ENCODE peak calls at places on chromosomes 1 and 21, in six cellular contexts. One of them, this sample, is unnamed.

GRCh38 chr1:151989131-151989868 is 4.4 kb downstream of the S100A10 start:
- DNase-seq in effector memory CD4-positive, alpha-beta T cell: no peak
- DNase-seq in IMR-90: peak; percentile 83
- DNase-seq in cardiac muscle cell: no peak
- DNase-seq in fibroblast of lung: peak; percentile 92
- DNase-seq in tibial nerve: peak; percentile 56
- DNase-seq in this sample: no peak

GRCh38 chr1:151832318-151832984 is 849 bp upstream of the RORC start:
- DNase-seq in cardiac muscle cell: no peak
- DNase-seq in fibroblast of lung: no peak
- DNase-seq in effector memory CD4-positive, alpha-beta T cell: no peak
- DNase-seq in IMR-90: peak; percentile 41
- DNase-seq in tibial nerve: no peak
- DNase-seq in this sample: no peak

GRCh38 chr1:27609210-27609555 is 5.2 kb upstream of the AHDC1 start:
- DNase-seq in cardiac muscle cell: no peak
- DNase-seq in IMR-90: no peak
- DNase-seq in effector memory CD4-positive, alpha-beta T cell: no peak
- DNase-seq in fibroblast of lung: no peak
- DNase-seq in tibial nerve: no peak
- DNase-seq in this sample: no peak

GRCh38 chr1:65372557-65372956 is 47.9 kb upstream of the LEPR start:
- DNase-seq in tibial nerve: no peak
- DNase-seq in effector memory CD4-positive, alpha-beta T cell: no peak
- DNase-seq in cardiac muscle cell: no peak
- DNase-seq in fibroblast of lung: peak; percentile 8
- DNase-seq in IMR-90: no peak
- DNase-seq in this sample: no peak

GRCh38 chr1:197319631-197320030 is 51.6 kb downstream of the CRB1 start:
- DNase-seq in IMR-90: no peak
- DNase-seq in fibroblast of lung: peak; percentile 32
- DNase-seq in tibial nerve: no peak
- DNase-seq in cardiac muscle cell: no peak
- DNase-seq in effector memory CD4-positive, alpha-beta T cell: no peak
- DNase-seq in this sample: no peak

GRCh38 chr1:181296180-181296579 is 187.1 kb upstream of the CACNA1E start:
- DNase-seq in effector memory CD4-positive, alpha-beta T cell: no peak
- DNase-seq in tibial nerve: no peak
- DNase-seq in IMR-90: no peak
- DNase-seq in fibroblast of lung: no peak
- DNase-seq in cardiac muscle cell: no peak
- DNase-seq in this sample: no peak

GRCh38 chr1:5849550-5849949 is 142.7 kb downstream of the NPHP4 start:
- DNase-seq in IMR-90: no peak
- DNase-seq in effector memory CD4-positive, alpha-beta T cell: no peak
- DNase-seq in cardiac muscle cell: no peak
- DNase-seq in tibial nerve: no peak
- DNase-seq in fibroblast of lung: no peak
- DNase-seq in this sample: no peak

GRCh38 chr1:220330265-220330664 is 58.0 kb upstream of the RAB3GAP2 start:
- DNase-seq in effector memory CD4-positive, alpha-beta T cell: no peak
- DNase-seq in tibial nerve: no peak
- DNase-seq in IMR-90: peak; percentile 8
- DNase-seq in fibroblast of lung: no peak
- DNase-seq in cardiac muscle cell: no peak
- DNase-seq in this sample: no peak

GRCh38 chr1:53740621-53741105 is 1.7 kb upstream of the GLIS1 start:
- DNase-seq in tibial nerve: no peak
- DNase-seq in cardiac muscle cell: no peak
- DNase-seq in effector memory CD4-positive, alpha-beta T cell: no peak
- DNase-seq in fibroblast of lung: peak; percentile 93
- DNase-seq in IMR-90: peak; percentile 87
- DNase-seq in this sample: no peak

GRCh38 chr1:216686860-216687545 is 36.2 kb downstream of the ESRRG start:
- DNase-seq in fibroblast of lung: peak; percentile 32
- DNase-seq in cardiac muscle cell: peak; percentile 49
- DNase-seq in tibial nerve: no peak
- DNase-seq in effector memory CD4-positive, alpha-beta T cell: no peak
- DNase-seq in IMR-90: peak; percentile 37
- DNase-seq in this sample: no peak

GRCh38 chr1:71339238-71339637 is 258.4 kb upstream of the ZRANB2 start:
- DNase-seq in effector memory CD4-positive, alpha-beta T cell: no peak
- DNase-seq in tibial nerve: no peak
- DNase-seq in fibroblast of lung: no peak
- DNase-seq in IMR-90: no peak
- DNase-seq in cardiac muscle cell: no peak
- DNase-seq in this sample: no peak

GRCh38 chr1:26994020-26994745 is 691 bp downstream of the TRNP1 start:
- DNase-seq in tibial nerve: no peak
- DNase-seq in effector memory CD4-positive, alpha-beta T cell: no peak
- DNase-seq in IMR-90: no peak
- DNase-seq in cardiac muscle cell: peak; percentile 62
- DNase-seq in fibroblast of lung: no peak
- DNase-seq in this sample: no peak

GRCh38 chr1:35599411-35599810 is 26.3 kb downstream of the TFAP2E start:
- DNase-seq in tibial nerve: no peak
- DNase-seq in effector memory CD4-positive, alpha-beta T cell: no peak
- DNase-seq in IMR-90: no peak
- DNase-seq in fibroblast of lung: no peak
- DNase-seq in cardiac muscle cell: no peak
- DNase-seq in this sample: no peak

GRCh38 chr1:162538815-162539431 is 22.6 kb upstream of the UAP1 start:
- DNase-seq in effector memory CD4-positive, alpha-beta T cell: no peak
- DNase-seq in cardiac muscle cell: no peak
- DNase-seq in fibroblast of lung: peak; percentile 97
- DNase-seq in tibial nerve: no peak
- DNase-seq in IMR-90: peak; percentile 94
- DNase-seq in this sample: no peak

GRCh38 chr1:180210008-180210555 is 20.0 kb upstream of the LHX4 start:
- DNase-seq in effector memory CD4-positive, alpha-beta T cell: no peak
- DNase-seq in IMR-90: no peak
- DNase-seq in tibial nerve: no peak
- DNase-seq in cardiac muscle cell: no peak
- DNase-seq in fibroblast of lung: no peak
- DNase-seq in this sample: no peak

GRCh38 chr1:218364028-218364710 is 19.0 kb downstream of the TGFB2 start:
- DNase-seq in IMR-90: peak; percentile 46
- DNase-seq in fibroblast of lung: peak; percentile 80
- DNase-seq in effector memory CD4-positive, alpha-beta T cell: no peak
- DNase-seq in cardiac muscle cell: no peak
- DNase-seq in tibial nerve: no peak
- DNase-seq in this sample: no peak

GRCh38 chr1:154403983-154404382 is 1.2 kb upstream of the IL6R start:
- DNase-seq in fibroblast of lung: no peak
- DNase-seq in cardiac muscle cell: no peak
- DNase-seq in IMR-90: no peak
- DNase-seq in tibial nerve: no peak
- DNase-seq in effector memory CD4-positive, alpha-beta T cell: no peak
- DNase-seq in this sample: no peak

GRCh38 chr1:154402409-154402921 is 2.7 kb upstream of the IL6R start:
- DNase-seq in cardiac muscle cell: no peak
- DNase-seq in effector memory CD4-positive, alpha-beta T cell: no peak
- DNase-seq in IMR-90: no peak
- DNase-seq in fibroblast of lung: no peak
- DNase-seq in tibial nerve: no peak
- DNase-seq in this sample: no peak

GRCh38 chr1:154404984-154405761 is at the start of gene IL6R:
- DNase-seq in IMR-90: peak; percentile 93
- DNase-seq in tibial nerve: peak; percentile 90
- DNase-seq in cardiac muscle cell: peak; percentile 77
- DNase-seq in fibroblast of lung: peak; percentile 91
- DNase-seq in effector memory CD4-positive, alpha-beta T cell: peak; percentile 73
- DNase-seq in this sample: peak; percentile 83

GRCh38 chr1:154404511-154404931 is 622 bp upstream of the IL6R start:
- DNase-seq in effector memory CD4-positive, alpha-beta T cell: peak; percentile 18
- DNase-seq in tibial nerve: no peak
- DNase-seq in IMR-90: no peak
- DNase-seq in fibroblast of lung: no peak
- DNase-seq in cardiac muscle cell: no peak
- DNase-seq in this sample: no peak

GRCh38 chr1:154403300-154403943 is 1.7 kb upstream of the IL6R start:
- DNase-seq in fibroblast of lung: no peak
- DNase-seq in IMR-90: no peak
- DNase-seq in tibial nerve: no peak
- DNase-seq in effector memory CD4-positive, alpha-beta T cell: peak; percentile 27
- DNase-seq in cardiac muscle cell: no peak
- DNase-seq in this sample: peak; percentile 54
- H3K4me3 ChIP-seq in fibroblast of lung: no peak overlapping the region
- H3K4me3 ChIP-seq in IMR-90: no peak overlapping the region
- H3K4me3 ChIP-seq in tibial nerve: no peak overlapping the region
- H3K4me3 ChIP-seq in effector memory CD4-positive, alpha-beta T cell: no peak overlapping the region
- H3K4me3 ChIP-seq in cardiac muscle cell: no peak overlapping the region
- H3K4me3 ChIP-seq in this sample: peak overlapping the region; percentile 17

GRCh38 chr1:150162582-150162861 is 12.8 kb downstream of the PLEKHO1 start:
- DNase-seq in fibroblast of lung: no peak
- DNase-seq in cardiac muscle cell: no peak
- DNase-seq in IMR-90: no peak
- DNase-seq in tibial nerve: no peak
- DNase-seq in effector memory CD4-positive, alpha-beta T cell: no peak
- DNase-seq in this sample: no peak

GRCh38 chr1:150161747-150162581 is 12.2 kb downstream of the PLEKHO1 start:
- DNase-seq in tibial nerve: no peak
- DNase-seq in IMR-90: peak; percentile 49
- DNase-seq in cardiac muscle cell: peak; percentile 35
- DNase-seq in effector memory CD4-positive, alpha-beta T cell: no peak
- DNase-seq in fibroblast of lung: peak; percentile 72
- DNase-seq in this sample: no peak

GRCh38 chr1:150156868-150157603 is 7.3 kb downstream of the PLEKHO1 start:
- DNase-seq in fibroblast of lung: peak; percentile 77
- DNase-seq in tibial nerve: no peak
- DNase-seq in IMR-90: peak; percentile 75
- DNase-seq in effector memory CD4-positive, alpha-beta T cell: no peak
- DNase-seq in cardiac muscle cell: no peak
- DNase-seq in this sample: no peak

GRCh38 chr1:150160964-150161626 is 11.4 kb downstream of the PLEKHO1 start:
- DNase-seq in fibroblast of lung: peak; percentile 70
- DNase-seq in IMR-90: peak; percentile 54
- DNase-seq in tibial nerve: no peak
- DNase-seq in cardiac muscle cell: no peak
- DNase-seq in effector memory CD4-positive, alpha-beta T cell: no peak
- DNase-seq in this sample: no peak

DNA sequence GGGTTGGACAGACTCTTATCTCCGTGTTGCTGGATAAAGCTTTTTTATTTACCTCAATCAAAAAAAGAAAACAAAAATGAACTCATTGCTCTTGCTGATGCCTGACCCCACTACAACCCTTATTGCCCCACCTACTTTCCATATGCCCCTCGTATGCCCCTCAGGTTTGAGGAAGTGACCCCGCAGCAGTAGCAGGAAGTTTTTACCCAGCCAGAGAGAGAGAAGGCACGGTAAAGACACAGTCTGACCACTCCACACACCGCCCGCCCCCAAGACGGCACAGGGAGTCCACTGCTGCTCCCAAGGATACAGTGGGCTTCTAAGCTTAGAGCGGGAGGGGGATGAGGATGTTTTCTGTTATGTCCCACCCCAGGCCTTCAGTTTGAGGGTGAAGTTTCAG is 9.8 kb downstream of the PLEKHO1 start:
- DNase-seq in cardiac muscle cell: no peak
- DNase-seq in effector memory CD4-positive, alpha-beta T cell: no peak
- DNase-seq in fibroblast of lung: no peak
- DNase-seq in tibial nerve: no peak
- DNase-seq in IMR-90: no peak
- DNase-seq in this sample: no peak
- H3K27ac ChIP-seq in cardiac muscle cell: peak overlapping the region; percentile 74
- H3K27ac ChIP-seq in effector memory CD4-positive, alpha-beta T cell: no peak overlapping the region
- H3K27ac ChIP-seq in fibroblast of lung: peak overlapping the region; percentile 70
- H3K27ac ChIP-seq in tibial nerve: no peak overlapping the region
- H3K27ac ChIP-seq in IMR-90: peak overlapping the region; percentile 77
- H3K27ac ChIP-seq in this sample: no peak overlapping the region

DNA sequence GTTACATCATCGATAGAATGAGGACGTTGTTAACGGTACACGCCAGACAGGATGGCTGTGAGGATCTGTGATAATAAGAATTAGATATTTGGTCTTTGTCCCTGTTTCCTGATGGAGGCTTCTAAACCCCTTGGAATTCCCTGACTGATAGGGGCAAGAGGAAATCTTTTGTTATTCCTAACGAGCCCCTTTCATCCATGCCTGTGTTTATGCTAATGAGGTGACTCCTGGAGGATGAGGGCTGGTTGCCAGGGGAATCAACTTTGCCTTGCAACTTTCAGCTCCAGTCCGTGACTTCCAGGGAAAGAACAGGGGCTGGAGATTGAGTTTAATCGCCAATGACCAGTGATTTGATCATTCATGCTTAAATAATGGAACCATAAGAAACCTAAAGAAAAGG is 39.3 kb upstream of the NLRP3 start:
- DNase-seq in effector memory CD4-positive, alpha-beta T cell: no peak
- DNase-seq in cardiac muscle cell: no peak
- DNase-seq in fibroblast of lung: peak; percentile 15
- DNase-seq in IMR-90: no peak
- DNase-seq in tibial nerve: no peak
- DNase-seq in this sample: no peak
- H3K4me3 ChIP-seq in effector memory CD4-positive, alpha-beta T cell: no peak overlapping the region
- H3K4me3 ChIP-seq in cardiac muscle cell: no peak overlapping the region
- H3K4me3 ChIP-seq in fibroblast of lung: no peak overlapping the region
- H3K4me3 ChIP-seq in IMR-90: no peak overlapping the region
- H3K4me3 ChIP-seq in tibial nerve: no peak overlapping the region
- H3K4me3 ChIP-seq in this sample: no peak overlapping the region

GRCh38 chr1:109960745-109961094 is 23.8 kb upstream of the AHCYL1 start:
- DNase-seq in cardiac muscle cell: no peak
- DNase-seq in tibial nerve: no peak
- DNase-seq in effector memory CD4-positive, alpha-beta T cell: no peak
- DNase-seq in IMR-90: no peak
- DNase-seq in fibroblast of lung: no peak
- DNase-seq in this sample: no peak
- H3K27ac ChIP-seq in cardiac muscle cell: peak overlapping the region; percentile 93
- H3K27ac ChIP-seq in tibial nerve: no peak overlapping the region
- H3K27ac ChIP-seq in effector memory CD4-positive, alpha-beta T cell: no peak overlapping the region
- H3K27ac ChIP-seq in IMR-90: no peak overlapping the region
- H3K27ac ChIP-seq in fibroblast of lung: no peak overlapping the region
- H3K27ac ChIP-seq in this sample: no peak overlapping the region

GRCh38 chr1:24318238-24318987 is 744 bp upstream of the GRHL3 start:
- DNase-seq in effector memory CD4-positive, alpha-beta T cell: no peak
- DNase-seq in IMR-90: peak; percentile 36
- DNase-seq in cardiac muscle cell: no peak
- DNase-seq in fibroblast of lung: peak; percentile 72
- DNase-seq in tibial nerve: no peak
- DNase-seq in this sample: no peak

GRCh38 chr1:24321150-24321549 is 2.0 kb downstream of the GRHL3 start:
- DNase-seq in tibial nerve: no peak
- DNase-seq in cardiac muscle cell: no peak
- DNase-seq in effector memory CD4-positive, alpha-beta T cell: no peak
- DNase-seq in fibroblast of lung: no peak
- DNase-seq in IMR-90: no peak
- DNase-seq in this sample: no peak

GRCh38 chr1:24318988-24319863 is at the start of gene GRHL3:
- DNase-seq in tibial nerve: no peak
- DNase-seq in cardiac muscle cell: peak; percentile 27
- DNase-seq in effector memory CD4-positive, alpha-beta T cell: no peak
- DNase-seq in IMR-90: no peak
- DNase-seq in fibroblast of lung: peak; percentile 35
- DNase-seq in this sample: no peak

GRCh38 chr1:24321712-24322635 is 2.8 kb downstream of the GRHL3 start:
- DNase-seq in IMR-90: peak; percentile 76
- DNase-seq in tibial nerve: no peak
- DNase-seq in cardiac muscle cell: peak; percentile 37
- DNase-seq in effector memory CD4-positive, alpha-beta T cell: peak; percentile 54
- DNase-seq in fibroblast of lung: peak; percentile 91
- DNase-seq in this sample: peak; percentile 69

GRCh38 chr1:24319962-24320361 is 805 bp downstream of the GRHL3 start:
- DNase-seq in fibroblast of lung: no peak
- DNase-seq in IMR-90: no peak
- DNase-seq in effector memory CD4-positive, alpha-beta T cell: no peak
- DNase-seq in tibial nerve: no peak
- DNase-seq in cardiac muscle cell: no peak
- DNase-seq in this sample: no peak
- H3K4me3 ChIP-seq in fibroblast of lung: no peak overlapping the region
- H3K4me3 ChIP-seq in IMR-90: no peak overlapping the region
- H3K4me3 ChIP-seq in effector memory CD4-positive, alpha-beta T cell: no peak overlapping the region
- H3K4me3 ChIP-seq in tibial nerve: no peak overlapping the region
- H3K4me3 ChIP-seq in cardiac muscle cell: no peak overlapping the region
- H3K4me3 ChIP-seq in this sample: no peak overlapping the region

GRCh38 chr21:45356653-45357435 is 48.1 kb upstream of the COL18A1 start:
- DNase-seq in effector memory CD4-positive, alpha-beta T cell: no peak
- DNase-seq in fibroblast of lung: no peak
- DNase-seq in cardiac muscle cell: no peak
- DNase-seq in tibial nerve: no peak
- DNase-seq in IMR-90: no peak
- DNase-seq in this sample: no peak
- H3K27ac ChIP-seq in effector memory CD4-positive, alpha-beta T cell: no peak overlapping the region
- H3K27ac ChIP-seq in fibroblast of lung: no peak overlapping the region
- H3K27ac ChIP-seq in cardiac muscle cell: no peak overlapping the region
- H3K27ac ChIP-seq in tibial nerve: peak overlapping the region; percentile 3
- H3K27ac ChIP-seq in IMR-90: no peak overlapping the region
- H3K27ac ChIP-seq in this sample: no peak overlapping the region

This sample was measured in CD4-positive, alpha-beta memory T cell.